ENCODE peak calls at places on chromosome 17, in eight cellular contexts. D, G, A, V, S, K, T and L are unnamed samples.
A peak's percentile ranks its signal among the peaks of the same experiment; 100 is the strongest.

GRCh38 chr17:7439462-7440112 is at the start of gene FGF11:
- DNase-seq in D (no peak), G (no peak), A (no peak), V (no peak), S (no peak), K (no peak), T (no peak), L (no peak)

GRCh38 chr17:39688475-39688835 is 598 bp upstream of the PGAP3 start:
- DNase-seq in D (no peak), G (no peak), A (no peak), V (no peak), S (no peak), K (no peak), T (no peak), L (no peak)

GRCh38 chr17:28240688-28241340 is 78.2 kb upstream of the TMEM97 start:
- DNase-seq in D (no peak), G (no peak), A (no peak), V (no peak), S (no peak), K (no peak), T (no peak), L (no peak)

GRCh38 chr17:81263371-81264181 is 24.5 kb downstream of the NDUFAF8 start:
- DNase-seq in D (no peak), G (no peak), A (no peak), V (no peak), S (no peak), K (no peak), T (no peak), L (no peak)

GRCh38 chr17:28533091-28533670 is 19.2 kb downstream of the UNC119 start:
- DNase-seq in D (no peak), G (no peak), A (no peak), V (no peak), S (peak; percentile 79), K (no peak), T (no peak), L (no peak)

GRCh38 chr17:75295220-75296158 is 6.3 kb upstream of the SLC25A19 start:
- DNase-seq in D (no peak), G (no peak), A (no peak), V (no peak), S (no peak), K (no peak), T (no peak), L (no peak)

GRCh38 chr17:73194514-73195222 is 1.8 kb downstream of the COG1 start:
- DNase-seq in D (no peak), G (no peak), A (no peak), V (no peak), S (no peak), K (no peak), T (no peak), L (no peak)

GRCh38 chr17:17147821-17148220 is 58.3 kb downstream of the PLD6 start:
- DNase-seq in D (no peak), G (no peak), A (no peak), V (no peak), S (no peak), K (no peak), T (no peak), L (no peak)

GRCh38 chr17:80760501-80760900 is 215.9 kb downstream of the RPTOR start:
- DNase-seq in D (no peak), G (no peak), A (peak; percentile 73), V (no peak), S (no peak), K (no peak), T (no peak), L (no peak)